ENCODE peak calls at places on chromosomes 11 and 22, in six cellular contexts. B is lower lobe of right lung; Z is ovary; W is CD4-positive, alpha-beta memory T cell; V is mesenchymal stem cell; T is right atrium auricular region. D is an unnamed sample. For H3K9me3, the result is how much of the 10 kb centered on the place peaks cover.

GRCh38 chr11:67484847-67485311 is 2.1 kb downstream of the AIP start:
- DNase-seq in B (peak), Z (no peak), W (peak), V (no peak), T (no peak), D (peak)

GRCh38 chr22:50184004-50184461 is 1.7 kb upstream of the TRABD start:
- DNase-seq in B (peak), Z (peak), W (peak), V (no peak), T (peak), D (no peak)

GRCh38 chr11:102284008-102284407 is 33.3 kb upstream of the BIRC3 start:
- DNase-seq in B (no peak), Z (no peak), W (no peak), V (no peak), T (no peak), D (no peak)

GRCh38 chr11:101327908-101328307 is 198.3 kb upstream of the PGR start:
- DNase-seq in B (no peak), Z (no peak), W (no peak), V (peak), T (no peak), D (no peak)

GRCh38 chr11:78199015-78199652 is 10.4 kb downstream of the USP35 start:
- DNase-seq in B (no peak), Z (peak), W (no peak), V (no peak), T (no peak), D (no peak)

GRCh38 chr11:124793466-124794278 is 6.5 kb downstream of the MSANTD2 start:
- DNase-seq in B (no peak), Z (no peak), W (no peak), V (peak), T (no peak), D (no peak)

GRCh38 chr11:4539603-4540219 is 5.3 kb upstream of the OR52M1 start:
- DNase-seq in B (peak), Z (peak), W (no peak), V (peak), T (peak), D (no peak)

GRCh38 chr11:8983552-8983951 is 19.3 kb upstream of the TMEM9B start:
- DNase-seq in B (no peak), Z (no peak), W (no peak), V (no peak), T (no peak), D (no peak)

GRCh38 chr11:34052608-34053160 is 1.2 kb downstream of the CAPRIN1 start:
- DNase-seq in B (peak), Z (peak), W (peak), V (peak), T (no peak), D (peak)

GRCh38 chr11:61860054-61860903 is 31.1 kb downstream of the FADS3 start:
- DNase-seq in B (no peak), Z (peak), W (no peak), V (no peak), T (peak), D (no peak)

GRCh38 chr11:38416141-38416540 is 1818.1 kb upstream of the RAG2 start:
- DNase-seq in B (no peak), Z (no peak), W (no peak), V (no peak), T (no peak), D (no peak)

GRCh38 chr11:128877726-128878125 is 10.6 kb upstream of the KCNJ1 start:
- DNase-seq in B (no peak), Z (no peak), W (no peak), V (no peak), T (no peak), D (no peak)

GRCh38 chr11:2775626-2776350 is 76.0 kb upstream of the KCNQ1OT1 start:
- DNase-seq in B (peak), Z (peak), W (no peak), V (no peak), T (peak), D (peak)

GRCh38 chr11:100752371-100753073 is 65.4 kb downstream of the ARHGAP42 start:
- DNase-seq in B (no peak), Z (no peak), W (no peak), V (no peak), T (no peak), D (no peak)

GRCh38 chr11:76601272-76601671 is 69.3 kb downstream of the LRRC32 start:
- DNase-seq in B (no peak), Z (no peak), W (no peak), V (no peak), T (peak), D (no peak)

GRCh38 chr22:48517039-48518030 is 1310.3 kb downstream of the BRD1 start:
- DNase-seq in B (no peak), Z (no peak), W (no peak), V (no peak), T (no peak), D (no peak)
- H3K9me3 ChIP-seq in B (under half), Z (under half), W (under half), V (under half), T (under half), D (under half)

DNA sequence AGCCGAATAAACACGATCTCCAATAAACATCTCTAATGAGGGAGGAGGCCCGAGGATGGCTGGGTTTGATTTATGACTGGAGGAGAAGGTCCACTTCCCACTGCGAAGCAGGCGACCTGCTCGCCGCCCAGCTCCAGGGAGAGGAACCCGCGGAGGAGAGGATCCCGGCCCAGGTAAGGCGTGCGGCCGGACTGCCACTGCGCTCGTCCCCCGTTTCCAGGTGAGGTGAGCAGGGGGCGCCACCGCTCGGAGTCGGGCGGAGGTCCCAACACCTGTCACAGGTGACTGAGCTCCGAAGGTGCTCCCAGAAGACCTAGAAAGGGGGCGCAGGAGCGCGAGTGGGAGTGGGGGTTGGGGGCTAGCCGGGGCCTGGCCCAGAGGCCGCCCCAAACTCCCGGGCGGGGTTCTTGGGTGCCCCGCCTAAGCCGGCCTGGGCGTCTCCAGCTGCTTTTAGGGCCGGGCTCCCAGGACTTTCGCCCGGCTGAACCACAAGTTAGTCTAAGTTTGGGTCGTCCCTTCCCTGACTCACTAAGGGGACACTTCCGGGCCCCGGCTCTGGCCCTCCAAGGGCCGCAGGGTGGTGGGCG is 5.4 kb upstream of the PAX6 start:
- DNase-seq in B (no peak), Z (no peak), W (no peak), V (no peak), T (no peak), D (no peak)
- H3K9me3 ChIP-seq in B (under half), Z (under half), W (under half), V (under half), T (under half), D (under half)

GRCh38 chr11:58780578-58780977 is 48.8 kb upstream of the GLYAT start:
- DNase-seq in B (no peak), Z (no peak), W (no peak), V (no peak), T (no peak), D (no peak)
- H3K9me3 ChIP-seq in B (under half), Z (under half), W (under half), V (under half), T (under half), D (under half)

GRCh38 chr11:54930930-54931329 is 224.3 kb downstream of the OR4A5 start:
- DNase-seq in B (no peak), Z (no peak), W (no peak), V (no peak), T (peak), D (no peak)
- H3K9me3 ChIP-seq in B (half or more), Z (under half), W (under half), V (half or more), T (under half), D (under half)

D was measured in CD8-positive, alpha-beta memory T cell.